ENCODE peak calls at places on chromosome 6, in eight cellular contexts. Y, O, R, D, W, H, K and T are unnamed samples.

GRCh38 chr6:153727910-153728309 is 311.1 kb upstream of the OPRM1 start:
- DNase-seq in H (no peak), R (peak; percentile 3), K (peak; percentile 24), W (no peak), D (no peak), Y (no peak), O (no peak), T (peak; percentile 75)

GRCh38 chr6:27157461-27158315 is 89.8 kb upstream of the PRSS16 start:
- DNase-seq in D (peak; percentile 72), H (peak; percentile 70), R (peak; percentile 86), Y (peak; percentile 77), K (peak; percentile 67), W (peak; percentile 77), O (peak; percentile 66), T (peak; percentile 90)

GRCh38 chr6:13141392-13141791 is 186.9 kb downstream of the TBC1D7 start:
- DNase-seq in O (no peak), D (no peak), Y (no peak), R (no peak), W (no peak), H (no peak), K (no peak), T (no peak)

GRCh38 chr6:101403566-101403965 is 10.1 kb downstream of the GRIK2 start:
- DNase-seq in Y (peak; percentile 83), K (no peak), W (peak; percentile 21), D (no peak), H (no peak), R (no peak), O (no peak), T (no peak)

GRCh38 chr6:127403636-127404035 is 55.6 kb downstream of the KIAA0408 start:
- DNase-seq in O (no peak), K (no peak), R (no peak), Y (no peak), H (no peak), D (no peak), W (no peak), T (no peak)

GRCh38 chr6:33417127-33417902 is 592 bp downstream of the CUTA start:
- DNase-seq in H (peak; percentile 96), W (peak; percentile 94), O (peak; percentile 88), Y (peak; percentile 26), K (peak; percentile 74), R (peak; percentile 75), D (peak; percentile 89), T (peak; percentile 88)

GRCh38 chr6:158769696-158770446 is 49.3 kb downstream of the EZR start:
- DNase-seq in Y (no peak), W (no peak), H (peak; percentile 52), R (no peak), O (no peak), K (peak; percentile 28), D (peak; percentile 64), T (no peak)

GRCh38 chr6:34182751-34183531 is 37.1 kb upstream of the GRM4 start:
- DNase-seq in O (peak; percentile 16), Y (peak; percentile 30), D (no peak), K (no peak), H (peak; percentile 65), R (no peak), W (no peak), T (no peak)

GRCh38 chr6:170076466-170077165 is 214.3 kb downstream of the DLL1 start:
- DNase-seq in K (no peak), R (no peak), H (peak; percentile 65), O (no peak), D (no peak), W (no peak), Y (no peak), T (no peak)

GRCh38 chr6:43952746-43953145 is 174.5 kb downstream of the MRPL14 start:
- DNase-seq in H (no peak), W (no peak), D (no peak), Y (no peak), R (no peak), O (no peak), K (no peak), T (no peak)

GRCh38 chr6:43954311-43955131 is 172.7 kb downstream of the MRPL14 start:
- DNase-seq in W (no peak), R (no peak), O (no peak), D (no peak), Y (no peak), K (no peak), H (no peak), T (no peak)

GRCh38 chr6:43951756-43952675 is 175.2 kb downstream of the MRPL14 start:
- DNase-seq in O (no peak), K (no peak), W (no peak), D (no peak), H (no peak), R (no peak), Y (no peak), T (no peak)

GRCh38 chr6:43953256-43953655 is 174.0 kb downstream of the MRPL14 start:
- DNase-seq in H (no peak), O (no peak), R (no peak), D (no peak), Y (no peak), K (no peak), W (no peak), T (no peak)

DNA sequence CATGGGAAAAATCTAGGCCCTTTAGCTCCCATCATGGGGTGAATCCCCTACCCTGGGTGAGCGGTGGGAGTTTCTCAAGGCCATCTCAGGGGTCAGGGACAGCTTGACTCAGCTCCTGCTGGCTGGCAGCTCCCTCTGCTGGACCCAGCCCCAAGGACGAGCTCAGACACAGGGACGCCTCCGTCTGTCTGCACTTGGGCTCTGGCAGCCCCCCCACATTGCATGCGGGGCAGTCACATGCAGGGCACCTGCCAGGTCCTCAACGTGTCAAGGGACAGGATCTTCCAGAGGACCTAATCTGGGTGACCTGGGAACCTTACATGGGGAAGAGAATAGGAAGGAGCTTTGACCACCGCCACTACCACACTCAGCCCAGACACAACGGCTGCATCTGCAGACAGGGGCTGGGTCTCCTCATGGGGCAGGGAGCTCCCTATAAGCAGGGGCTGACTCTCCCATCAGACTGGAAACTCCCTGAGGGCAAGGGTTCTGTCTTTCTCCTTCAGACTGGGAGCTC is 173.4 kb downstream of the MRPL14 start:
- DNase-seq in Y (peak; percentile 73), K (peak; percentile 34), H (no peak), D (no peak), O (peak; percentile 22), R (no peak), W (no peak), T (no peak)
- TF ChIP-seq CTCF in Y (peak; percentile 87), K (peak; percentile 51), H (peak; percentile 46), D (no peak), O (peak; percentile 39), R (peak; percentile 36), W (peak; percentile 46), T (peak; percentile 67)

DNA sequence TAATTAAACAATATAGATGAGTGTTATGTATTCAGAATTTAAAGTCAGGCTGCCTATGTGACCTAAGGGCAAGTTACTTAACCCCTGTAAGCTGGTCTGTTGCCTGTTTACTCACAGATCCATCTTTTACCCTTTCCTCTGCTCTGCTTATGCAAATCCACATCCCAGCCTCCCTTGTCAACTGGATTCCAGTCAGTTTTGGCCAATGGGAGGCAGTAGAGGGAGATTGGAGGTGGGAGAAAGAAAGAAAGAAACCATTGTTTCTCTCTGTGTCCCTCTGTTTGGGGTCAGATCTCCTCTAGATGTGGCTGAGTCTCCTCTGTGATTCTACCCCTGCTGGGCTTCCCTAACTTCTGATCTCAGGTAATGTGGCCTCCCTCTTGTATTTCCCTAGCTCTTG is 266.8 kb upstream of the PLN start:
- DNase-seq in Y (peak; percentile 46), W (no peak), H (no peak), K (no peak), D (no peak), R (no peak), O (no peak), T (no peak)
- TF ChIP-seq CTCF in Y (peak; percentile 20), W (peak; percentile 4), H (no peak), K (no peak), D (no peak), R (no peak), O (no peak), T (peak; percentile 31)

DNA sequence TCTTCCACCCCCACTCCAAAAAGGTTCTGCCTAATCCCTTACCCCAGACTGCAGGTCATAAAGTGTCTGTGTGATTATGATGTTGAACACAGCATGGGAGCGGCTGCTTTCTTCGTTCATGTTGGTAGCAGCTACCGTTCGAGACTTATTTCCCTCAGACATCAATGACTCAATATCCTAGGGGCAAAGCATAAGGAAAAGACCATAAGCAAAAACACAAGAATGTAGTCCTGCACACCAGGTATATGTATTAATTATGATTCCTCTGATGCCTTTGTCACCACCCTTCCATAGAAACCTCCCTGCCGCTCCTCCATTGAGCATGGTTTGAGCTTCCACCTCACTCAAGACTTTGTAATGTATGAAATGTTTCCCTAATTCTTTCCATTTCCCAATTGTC is 137.2 kb downstream of the KIF13A start:
- DNase-seq in H (no peak), Y (no peak), W (no peak), K (no peak), O (no peak), D (no peak), R (no peak), T (no peak)
- TF ChIP-seq CTCF in H (no peak), Y (no peak), W (no peak), K (no peak), O (no peak), D (no peak), R (no peak), T (no peak)

GRCh38 chr6:168359794-168360193 is 40.2 kb upstream of the DACT2 start:
- DNase-seq in O (no peak), Y (no peak), R (no peak), W (no peak), H (no peak), K (no peak), D (no peak), T (no peak)

GRCh38 chr6:168361766-168362165 is 42.2 kb upstream of the DACT2 start:
- DNase-seq in Y (no peak), D (no peak), K (no peak), R (no peak), W (no peak), O (no peak), H (peak; percentile 23), T (no peak)

GRCh38 chr6:168354338-168354737 is 34.8 kb upstream of the DACT2 start:
- DNase-seq in H (peak; percentile 60), W (no peak), R (no peak), Y (no peak), K (no peak), O (no peak), D (no peak), T (no peak)

GRCh38 chr6:168353041-168353440 is 33.5 kb upstream of the DACT2 start:
- DNase-seq in H (no peak), K (no peak), W (no peak), Y (no peak), D (no peak), R (no peak), O (no peak), T (no peak)

DNA sequence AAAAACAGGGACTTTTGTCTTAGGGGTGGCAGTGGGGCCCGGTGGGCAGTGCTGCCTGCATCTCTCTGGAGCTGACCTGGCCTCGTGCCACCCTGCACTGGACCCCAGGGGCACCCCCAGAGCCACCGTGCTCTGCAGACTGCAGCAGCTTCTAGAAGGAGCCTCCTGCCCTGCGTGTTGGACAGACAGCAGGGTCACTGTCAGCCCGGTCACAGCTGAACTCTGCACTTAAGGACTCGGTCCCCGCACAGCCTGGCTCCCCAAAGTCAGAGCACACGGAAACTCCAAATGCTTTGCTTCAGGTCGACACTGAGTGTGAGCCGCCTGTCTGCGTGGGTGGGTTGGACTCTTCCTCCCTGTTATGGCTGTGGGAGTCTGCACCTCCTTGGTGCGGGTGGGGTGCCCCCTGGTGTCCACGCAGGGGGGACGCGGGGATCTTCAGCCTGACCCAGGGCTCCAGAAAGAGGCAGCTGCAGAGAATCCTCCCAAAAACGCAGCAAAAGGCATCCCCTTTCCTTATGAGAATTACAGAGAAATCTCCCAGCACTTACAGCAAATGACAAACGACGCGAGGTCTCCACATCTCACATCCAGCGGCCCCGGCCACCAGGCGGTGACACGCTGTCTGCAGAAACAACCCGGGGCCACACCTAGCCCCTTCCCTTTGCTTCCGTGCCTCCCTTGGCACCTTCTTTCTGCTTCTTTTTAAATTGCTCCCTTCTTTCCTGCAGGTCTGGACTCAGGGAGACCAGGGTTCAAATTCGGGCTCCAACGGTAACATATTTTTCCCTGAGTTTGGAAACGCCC is 36.3 kb upstream of the DACT2 start:
- DNase-seq in H (peak; percentile 81), R (no peak), Y (peak; percentile 73), K (peak; percentile 78), W (no peak), D (no peak), O (peak; percentile 3), T (peak; percentile 19)
- TF ChIP-seq CTCF in H (peak; percentile 50), R (no peak), Y (peak; percentile 88), K (peak; percentile 45), W (no peak), D (no peak), O (peak; percentile 51), T (peak; percentile 22)